ENCODE peak calls at places on chromosomes 6 and 20, in four cellular contexts. T, R, C and A are unnamed samples.

GRCh38 chr20:40291483-40291882 is 397.6 kb downstream of the MAFB start:
- DNase-seq in T (no peak), R (no peak), C (no peak), A (no peak)

GRCh38 chr6:106975699-106976032 is 1.1 kb upstream of the CD24 start:
- DNase-seq in T (no peak), R (no peak), C (no peak), A (no peak)

GRCh38 chr6:145733770-145734169 is 1.6 kb downstream of the EPM2A start:
- DNase-seq in T (no peak), R (no peak), C (no peak), A (no peak)

GRCh38 chr6:14822689-14823088 is 423.2 kb upstream of the JARID2 start:
- DNase-seq in T (no peak), R (no peak), C (no peak), A (no peak)

GRCh38 chr20:20743511-20744169 is 31.2 kb upstream of the RALGAPA2 start:
- DNase-seq in T (peak; percentile 57), R (no peak), C (no peak), A (peak; percentile 21)

GRCh38 chr6:26006086-26006939 is 43.7 kb downstream of the TRIM38 start:
- DNase-seq in T (no peak), R (no peak), C (no peak), A (no peak)

GRCh38 chr6:32627831-32628230 is 9.4 kb upstream of the HLA-DQA1 start:
- DNase-seq in T (no peak), R (peak; percentile 55), C (no peak), A (no peak)

GRCh38 chr6:40011844-40012243 is 77.6 kb upstream of the MOCS1 start:
- DNase-seq in T (no peak), R (no peak), C (no peak), A (peak; percentile 15)

GRCh38 chr20:56072165-56072564 is 66.8 kb upstream of the CBLN4 start:
- DNase-seq in T (no peak), R (no peak), C (no peak), A (no peak)

GRCh38 chr6:84762220-84762940 is 2.0 kb downstream of the TBX18 start:
- DNase-seq in T (no peak), R (no peak), C (peak; percentile 53), A (peak; percentile 44)

GRCh38 chr20:57871237-57871632 is 161.4 kb upstream of the PMEPA1 start:
- DNase-seq in T (no peak), R (no peak), C (no peak), A (no peak)

GRCh38 chr6:154754152-154754551 is 20.9 kb downstream of the SCAF8 start:
- DNase-seq in T (no peak), R (no peak), C (no peak), A (no peak)

GRCh38 chr6:50541941-50542340 is 171.4 kb upstream of the TFAP2D start:
- DNase-seq in T (no peak), R (no peak), C (no peak), A (no peak)

GRCh38 chr6:18186033-18186432 is 30.8 kb downstream of the KDM1B start:
- DNase-seq in T (no peak), R (no peak), C (no peak), A (no peak)

GRCh38 chr6:18185624-18186023 is 30.4 kb downstream of the KDM1B start:
- DNase-seq in T (no peak), R (no peak), C (no peak), A (no peak)

GRCh38 chr6:18192026-18192425 is 36.8 kb downstream of the KDM1B start:
- DNase-seq in T (no peak), R (no peak), C (no peak), A (no peak)

GRCh38 chr6:18183736-18184135 is 28.5 kb downstream of the KDM1B start:
- DNase-seq in T (no peak), R (no peak), C (no peak), A (no peak)

GRCh38 chr6:18187701-18188100 is 32.5 kb downstream of the KDM1B start:
- DNase-seq in T (no peak), R (no peak), C (no peak), A (no peak)
- TF ChIP-seq TCF7 in T (no peak), R (no peak), C (no peak), A (no peak)

DNA sequence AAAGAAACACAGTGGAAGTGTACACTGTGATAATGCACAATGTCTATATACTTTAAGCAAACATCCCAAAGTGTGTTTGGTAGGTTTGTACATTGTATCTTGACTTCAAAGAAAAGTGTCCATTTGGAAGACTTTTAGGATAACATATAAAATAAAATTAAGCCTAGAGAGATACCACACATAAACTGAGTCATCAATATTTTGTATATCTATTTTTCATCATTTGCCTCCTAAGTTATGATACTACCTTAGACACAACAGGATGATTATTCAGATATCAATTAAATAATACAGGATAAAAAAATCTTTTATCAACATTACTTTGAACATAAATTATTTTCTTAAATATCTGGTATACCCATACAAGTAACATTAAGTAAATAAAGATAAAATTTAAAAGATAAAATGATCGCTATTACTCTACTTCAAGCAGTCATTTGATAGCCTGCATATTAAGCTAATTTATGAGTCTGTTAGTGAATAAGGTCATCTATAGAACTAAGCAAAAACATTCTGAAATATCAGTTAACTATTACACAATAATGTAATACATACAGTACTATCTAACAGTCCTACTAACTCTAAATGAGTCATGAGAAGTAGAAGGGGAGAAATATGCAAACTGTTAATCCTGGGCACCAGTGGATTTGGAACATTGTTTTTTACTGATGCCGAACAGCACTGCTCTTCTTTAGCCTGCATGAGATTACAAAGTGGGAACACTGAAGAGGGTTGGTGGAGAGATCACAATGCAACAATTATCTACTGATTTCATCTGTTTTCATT is 158.4 kb upstream of the SIM1 start:
- DNase-seq in T (no peak), R (no peak), C (no peak), A (no peak)
- TF ChIP-seq TCF7 in T (no peak), R (no peak), C (no peak), A (no peak)

GRCh38 chr6:53707108-53707897 is 41.7 kb upstream of the KLHL31 start:
- DNase-seq in T (no peak), R (no peak), C (no peak), A (no peak)
- TF ChIP-seq TCF7 in T (no peak), R (no peak), C (no peak), A (no peak)

GRCh38 chr20:53146201-53146891 is 174.2 kb downstream of the TSHZ2 start:
- DNase-seq in T (no peak), R (no peak), C (no peak), A (no peak)
- TF ChIP-seq TCF7 in T (no peak), R (no peak), C (no peak), A (no peak)

DNA sequence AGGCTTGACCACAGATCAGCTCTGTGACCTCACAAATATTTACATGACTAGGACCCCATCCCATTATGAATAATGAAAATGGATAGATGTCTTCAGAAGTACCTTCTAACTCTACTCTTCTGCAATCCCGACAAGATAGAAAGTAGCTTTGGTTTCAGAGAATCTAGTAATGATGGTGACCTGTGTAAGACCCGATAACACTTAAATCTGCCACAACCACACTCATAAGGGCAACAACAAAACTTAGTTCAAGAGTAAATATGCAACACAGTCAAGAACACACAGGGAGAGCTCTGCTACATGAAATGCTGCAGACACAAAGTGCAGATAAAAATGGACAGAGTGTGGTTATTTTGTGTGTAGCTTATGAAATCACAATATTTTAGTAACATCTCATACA is 9.6 kb downstream of the CHD6 start:
- DNase-seq in T (no peak), R (no peak), C (no peak), A (no peak)
- TF ChIP-seq TCF7 in T (no peak), R (no peak), C (no peak), A (no peak)

GRCh38 chr6:111677186-111677990 is 71.7 kb upstream of the TRAF3IP2 start:
- DNase-seq in T (peak; percentile 61), R (no peak), C (no peak), A (no peak)
- TF ChIP-seq TCF7 in T (no peak), R (no peak), C (no peak), A (no peak)